ENCODE peak calls at places on chromosomes 6 and 20, in eight cellular contexts. F, Y, J, B, Z, D, C and E are unnamed samples.

GRCh38 chr6:165663736-165664552 is 903 bp upstream of the PDE10A start:
- DNase-seq in J (no peak), B (no peak), Y (peak; percentile 64), D (no peak), C (no peak), F (peak; percentile 27), Z (no peak), E (peak; percentile 29)

GRCh38 chr20:36541227-36542018 is at the start of gene MYL9:
- DNase-seq in F (peak; percentile 73), J (peak; percentile 98), B (peak; percentile 68), Z (peak; percentile 87), C (peak; percentile 78), Y (peak; percentile 94), D (no peak), E (peak; percentile 70)

GRCh38 chr20:63345328-63346100 is 15.6 kb downstream of the CHRNA4 start:
- DNase-seq in D (no peak), F (no peak), Y (peak; percentile 76), Z (no peak), B (no peak), J (peak; percentile 67), C (no peak), E (no peak)

GRCh38 chr20:46814366-46815232 is 80.0 kb upstream of the EYA2 start:
- DNase-seq in B (peak; percentile 83), Y (no peak), J (no peak), D (peak; percentile 62), Z (no peak), C (no peak), F (peak; percentile 94), E (peak; percentile 87)

GRCh38 chr6:52333840-52334200 is 28.1 kb upstream of the PAQR8 start:
- DNase-seq in J (no peak), F (no peak), D (no peak), C (no peak), Z (no peak), Y (no peak), B (peak; percentile 6), E (no peak)

GRCh38 chr6:108174371-108175175 is 8.8 kb downstream of the NR2E1 start:
- DNase-seq in Y (no peak), B (no peak), F (peak; percentile 24), J (no peak), Z (no peak), C (no peak), D (no peak), E (no peak)

GRCh38 chr6:156994215-156995076 is 217.3 kb downstream of the ARID1B start:
- DNase-seq in B (no peak), F (no peak), C (no peak), J (no peak), Z (no peak), D (no peak), Y (no peak), E (no peak)

GRCh38 chr6:167827062-167827587 is 414 bp downstream of the AFDN start:
- DNase-seq in F (no peak), Z (no peak), C (no peak), J (no peak), Y (peak; percentile 44), D (no peak), B (peak; percentile 46), E (peak; percentile 39)

GRCh38 chr6:5308066-5308465 is 46.8 kb downstream of the FARS2 start:
- DNase-seq in F (no peak), B (no peak), D (no peak), J (no peak), C (no peak), Z (no peak), Y (no peak), E (no peak)

GRCh38 chr6:74369556-74369993 is 673.6 kb downstream of the CD109 start:
- DNase-seq in F (peak; percentile 86), J (no peak), Y (no peak), D (no peak), C (no peak), Z (no peak), B (no peak), E (peak; percentile 60)

GRCh38 chr6:100134703-100135102 is 140.7 kb upstream of the MCHR2 start:
- DNase-seq in B (no peak), Z (no peak), J (no peak), Y (no peak), C (no peak), F (peak; percentile 75), D (no peak), E (no peak)

GRCh38 chr6:154933181-154933827 is 61.8 kb upstream of the TIAM2 start:
- DNase-seq in C (no peak), F (peak; percentile 18), J (no peak), Z (no peak), D (no peak), B (no peak), Y (no peak), E (no peak)

GRCh38 chr6:33768644-33769120 is 20.2 kb downstream of the LEMD2 start:
- DNase-seq in J (peak; percentile 93), Y (peak; percentile 81), F (peak; percentile 74), B (peak; percentile 81), D (peak; percentile 48), C (peak; percentile 71), Z (peak; percentile 83), E (peak; percentile 72)

GRCh38 chr6:102197211-102197610 is 803.7 kb downstream of the GRIK2 start:
- DNase-seq in B (peak; percentile 0), C (no peak), J (no peak), Y (no peak), Z (no peak), F (no peak), D (no peak), E (no peak)

GRCh38 chr20:59149678-59150504 is 13.7 kb upstream of the ZNF831 start:
- DNase-seq in Y (peak; percentile 43), F (no peak), B (no peak), C (peak; percentile 76), Z (no peak), D (no peak), J (no peak), E (no peak)

GRCh38 chr6:48032156-48032555 is 78.8 kb downstream of the PTCHD4 start:
- DNase-seq in C (no peak), Z (no peak), D (no peak), J (no peak), B (no peak), Y (no peak), F (peak; percentile 83), E (peak; percentile 74)

GRCh38 chr6:88899569-88900316 is 63.7 kb downstream of the RNGTT start:
- DNase-seq in Y (no peak), C (no peak), J (no peak), B (no peak), F (no peak), D (no peak), Z (no peak), E (no peak)

GRCh38 chr6:33798343-33798848 is 5.4 kb downstream of the MLN start:
- DNase-seq in F (no peak), Z (no peak), B (no peak), J (peak; percentile 60), D (no peak), Y (no peak), C (no peak), E (no peak)

DNA sequence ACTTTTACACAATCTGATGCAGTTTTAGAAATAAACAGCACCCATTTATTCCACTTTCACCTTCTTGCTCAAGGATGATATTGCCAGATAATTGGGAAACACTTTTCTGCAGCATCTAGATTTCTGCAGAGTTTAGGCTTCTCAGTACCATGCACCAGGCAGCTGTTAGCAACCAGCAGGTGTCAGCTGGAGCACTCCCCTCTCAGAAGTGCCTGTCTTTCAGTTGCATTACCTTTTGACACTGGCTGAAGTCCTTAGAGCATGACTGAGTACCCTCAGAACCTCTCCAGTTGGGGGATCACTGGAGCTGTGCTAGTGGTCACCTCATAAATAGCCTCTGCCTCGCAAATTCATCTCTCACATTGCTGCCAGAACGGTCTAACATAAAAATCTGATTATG is 91.2 kb downstream of the DNAH8 start:
- DNase-seq in Z (no peak), Y (no peak), C (no peak), J (no peak), F (no peak), D (no peak), B (no peak), E (no peak)
- H3K36me3 ChIP-seq in Z (no peaks in the 10 kb centered on the region), Y (no peaks in the 10 kb centered on the region), C (no peaks in the 10 kb centered on the region), J (no peaks in the 10 kb centered on the region), F (no peaks in the 10 kb centered on the region), D (no peaks in the 10 kb centered on the region), B (no peaks in the 10 kb centered on the region), E (no peaks in the 10 kb centered on the region)

DNA sequence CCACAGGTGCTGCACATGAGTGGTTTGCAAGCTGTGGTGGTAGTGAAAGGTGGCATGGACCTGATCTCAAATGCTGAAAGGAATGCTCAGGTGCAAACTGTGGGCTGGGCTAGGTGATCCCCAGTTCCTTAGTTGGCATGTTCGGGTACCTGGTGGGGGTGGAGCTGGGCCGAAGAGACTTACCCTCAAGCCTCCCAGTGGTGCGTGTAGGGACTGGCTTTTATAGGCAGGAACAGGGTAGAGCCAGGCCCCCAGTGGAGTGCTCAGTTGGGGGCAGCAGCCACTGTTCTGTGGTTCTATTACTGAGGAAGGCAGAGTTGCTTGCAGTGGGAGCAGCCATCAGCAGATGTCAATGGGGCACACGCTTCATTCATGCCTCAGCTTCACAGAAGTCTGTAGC is 399.8 kb downstream of the HTR1B start:
- DNase-seq in Y (no peak), B (no peak), J (no peak), Z (no peak), F (no peak), D (no peak), C (no peak), E (no peak)
- H3K4me3 ChIP-seq in Y (no peak overlapping the region), B (no peak overlapping the region), J (no peak overlapping the region), Z (no peak overlapping the region), F (no peak overlapping the region), D (no peak overlapping the region), C (no peak overlapping the region), E (no peak overlapping the region)

DNA sequence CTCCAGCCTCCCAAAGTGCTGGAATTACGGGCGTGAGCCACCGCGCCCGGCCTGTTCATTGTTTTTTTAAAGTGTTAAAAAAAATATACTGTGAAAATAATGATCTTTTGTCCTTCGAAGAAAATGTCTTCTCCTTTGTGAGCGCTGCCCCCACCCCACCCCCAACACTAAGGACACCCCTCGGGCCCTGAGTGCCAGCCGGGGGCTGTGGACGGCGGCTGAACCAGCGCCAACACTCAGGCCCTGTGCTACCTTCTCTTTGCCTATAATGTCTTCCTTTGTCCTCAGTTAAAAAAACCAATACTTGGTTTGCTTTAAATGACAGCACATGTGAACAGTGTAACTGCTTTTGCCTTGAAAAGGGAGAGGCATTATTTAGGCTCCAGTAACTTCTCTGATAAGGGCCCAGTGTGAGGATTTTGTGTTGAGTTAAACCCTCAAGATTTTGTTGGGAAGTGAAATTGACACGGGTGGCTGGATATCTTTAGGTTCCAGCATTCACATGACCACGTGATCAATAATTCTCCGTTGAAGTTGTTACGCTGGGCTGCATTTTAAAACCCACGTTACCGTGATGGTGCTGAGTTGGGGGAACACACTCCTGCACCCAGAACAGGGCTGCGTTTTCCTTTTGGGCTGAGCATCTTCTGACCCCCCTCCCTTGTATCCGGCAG is 9.5 kb upstream of the ADRM1 start:
- DNase-seq in C (no peak), F (no peak), D (no peak), J (no peak), B (no peak), Z (no peak), Y (no peak), E (no peak)
- H3K36me3 ChIP-seq in C (no peaks in the 10 kb centered on the region), F (peaks cover 30% of the 10 kb centered on the region), D (peaks cover 6% of the 10 kb centered on the region), J (peaks cover 29% of the 10 kb centered on the region), B (peaks cover 5% of the 10 kb centered on the region), Z (no peaks in the 10 kb centered on the region), Y (peaks cover 53% of the 10 kb centered on the region), E (peaks cover 42% of the 10 kb centered on the region)

DNA sequence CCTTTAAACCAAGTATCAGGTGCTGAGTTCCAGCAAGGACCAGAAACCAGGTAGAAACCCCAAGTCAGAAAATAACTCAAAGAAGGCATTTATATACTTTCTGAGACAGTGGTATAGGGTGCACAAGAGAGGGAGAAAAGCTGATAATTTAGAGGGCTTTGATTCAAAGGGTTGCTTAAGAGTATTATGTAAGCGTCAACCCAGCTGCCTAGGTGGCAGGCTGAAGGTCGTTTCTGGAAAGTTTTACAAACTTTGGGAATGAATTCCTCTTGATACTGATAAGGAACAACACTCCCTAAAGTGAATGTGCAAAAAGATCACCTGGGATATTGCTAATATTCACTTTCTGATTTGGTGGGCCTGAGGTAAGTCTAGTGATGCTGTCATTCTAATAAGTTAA is 800.7 kb downstream of the MAFB start:
- DNase-seq in Z (no peak), F (no peak), C (no peak), J (no peak), B (no peak), D (no peak), Y (no peak), E (no peak)
- H3K4me3 ChIP-seq in Z (no peak overlapping the region), F (no peak overlapping the region), C (no peak overlapping the region), J (no peak overlapping the region), B (no peak overlapping the region), D (no peak overlapping the region), Y (no peak overlapping the region), E (no peak overlapping the region)